ENCODE peak calls at places on chromosomes 12 and 14, in five cellular contexts. One of them, this sample, is unnamed. For H3K4me1, the result is how much of the 10 kb centered on the place peaks cover.

GRCh38 chr14:32978691-32979255 is 40.1 kb downstream of the NPAS3 start:
- DNase-seq in endothelial cell of umbilical vein: no peak
- DNase-seq in sigmoid colon: no peak
- DNase-seq in iPS DF 6.9: no peak
- DNase-seq in CD4-positive, CD25-positive, alpha-beta regulatory T cell: no peak
- DNase-seq in this sample: no peak

GRCh38 chr14:103370087-103370486 is 15.1 kb upstream of the MARK3 start:
- DNase-seq in sigmoid colon: peak
- DNase-seq in endothelial cell of umbilical vein: no peak
- DNase-seq in iPS DF 6.9: no peak
- DNase-seq in CD4-positive, CD25-positive, alpha-beta regulatory T cell: no peak
- DNase-seq in this sample: no peak

GRCh38 chr14:59484611-59485174 is 376 bp downstream of the JKAMP start:
- DNase-seq in sigmoid colon: no peak
- DNase-seq in CD4-positive, CD25-positive, alpha-beta regulatory T cell: no peak
- DNase-seq in endothelial cell of umbilical vein: no peak
- DNase-seq in iPS DF 6.9: no peak
- DNase-seq in this sample: peak

GRCh38 chr12:71440393-71441349 is 1.1 kb downstream of the LGR5 start:
- DNase-seq in sigmoid colon: no peak
- DNase-seq in CD4-positive, CD25-positive, alpha-beta regulatory T cell: no peak
- DNase-seq in iPS DF 6.9: no peak
- DNase-seq in endothelial cell of umbilical vein: no peak
- DNase-seq in this sample: peak

GRCh38 chr14:38199768-38200167 is 7.9 kb upstream of the SSTR1 start:
- DNase-seq in CD4-positive, CD25-positive, alpha-beta regulatory T cell: no peak
- DNase-seq in iPS DF 6.9: no peak
- DNase-seq in endothelial cell of umbilical vein: no peak
- DNase-seq in sigmoid colon: no peak
- DNase-seq in this sample: peak

GRCh38 chr12:54359762-54360351 is 4.4 kb downstream of the GPR84 start:
- DNase-seq in sigmoid colon: no peak
- DNase-seq in CD4-positive, CD25-positive, alpha-beta regulatory T cell: no peak
- DNase-seq in endothelial cell of umbilical vein: no peak
- DNase-seq in iPS DF 6.9: no peak
- DNase-seq in this sample: no peak

GRCh38 chr14:102772781-102773570 is 4.3 kb upstream of the TRAF3 start:
- DNase-seq in CD4-positive, CD25-positive, alpha-beta regulatory T cell: no peak
- DNase-seq in iPS DF 6.9: no peak
- DNase-seq in sigmoid colon: no peak
- DNase-seq in endothelial cell of umbilical vein: no peak
- DNase-seq in this sample: peak

GRCh38 chr12:124588689-124589318 is 21.4 kb upstream of the NCOR2 start:
- DNase-seq in iPS DF 6.9: no peak
- DNase-seq in CD4-positive, CD25-positive, alpha-beta regulatory T cell: no peak
- DNase-seq in endothelial cell of umbilical vein: peak
- DNase-seq in sigmoid colon: peak
- DNase-seq in this sample: peak

GRCh38 chr14:84254205-84254788 is 1275.6 kb upstream of the FLRT2 start:
- DNase-seq in sigmoid colon: no peak
- DNase-seq in endothelial cell of umbilical vein: peak
- DNase-seq in CD4-positive, CD25-positive, alpha-beta regulatory T cell: no peak
- DNase-seq in iPS DF 6.9: peak
- DNase-seq in this sample: no peak

GRCh38 chr12:108699955-108700563 is 31.3 kb downstream of the CORO1C start:
- DNase-seq in iPS DF 6.9: no peak
- DNase-seq in endothelial cell of umbilical vein: peak
- DNase-seq in CD4-positive, CD25-positive, alpha-beta regulatory T cell: no peak
- DNase-seq in sigmoid colon: no peak
- DNase-seq in this sample: peak

GRCh38 chr12:96108321-96108720 is 72.9 kb upstream of the LTA4H start:
- DNase-seq in iPS DF 6.9: no peak
- DNase-seq in sigmoid colon: peak
- DNase-seq in CD4-positive, CD25-positive, alpha-beta regulatory T cell: no peak
- DNase-seq in endothelial cell of umbilical vein: peak
- DNase-seq in this sample: no peak

GRCh38 chr14:69137456-69138188 is 15.3 kb downstream of the DCAF5 start:
- DNase-seq in iPS DF 6.9: no peak
- DNase-seq in sigmoid colon: no peak
- DNase-seq in endothelial cell of umbilical vein: no peak
- DNase-seq in CD4-positive, CD25-positive, alpha-beta regulatory T cell: no peak
- DNase-seq in this sample: peak

GRCh38 chr12:120784804-120785203 is 59.2 kb downstream of the ACADS start:
- DNase-seq in CD4-positive, CD25-positive, alpha-beta regulatory T cell: no peak
- DNase-seq in iPS DF 6.9: no peak
- DNase-seq in sigmoid colon: no peak
- DNase-seq in endothelial cell of umbilical vein: no peak
- DNase-seq in this sample: no peak

GRCh38 chr14:57962293-57962996 is 96.6 kb upstream of the SLC35F4 start:
- DNase-seq in CD4-positive, CD25-positive, alpha-beta regulatory T cell: no peak
- DNase-seq in endothelial cell of umbilical vein: no peak
- DNase-seq in iPS DF 6.9: peak
- DNase-seq in sigmoid colon: no peak
- DNase-seq in this sample: no peak

GRCh38 chr14:77212933-77213656 is 31.5 kb downstream of the TMEM63C start:
- DNase-seq in CD4-positive, CD25-positive, alpha-beta regulatory T cell: no peak
- DNase-seq in iPS DF 6.9: no peak
- DNase-seq in endothelial cell of umbilical vein: no peak
- DNase-seq in sigmoid colon: no peak
- DNase-seq in this sample: peak

GRCh38 chr12:92675092-92675865 is 27.5 kb upstream of the PLEKHG7 start:
- DNase-seq in sigmoid colon: no peak
- DNase-seq in iPS DF 6.9: no peak
- DNase-seq in endothelial cell of umbilical vein: no peak
- DNase-seq in CD4-positive, CD25-positive, alpha-beta regulatory T cell: no peak
- DNase-seq in this sample: peak

GRCh38 chr14:42047421-42048045 is 440.9 kb downstream of the LRFN5 start:
- DNase-seq in endothelial cell of umbilical vein: no peak
- DNase-seq in iPS DF 6.9: no peak
- DNase-seq in CD4-positive, CD25-positive, alpha-beta regulatory T cell: no peak
- DNase-seq in sigmoid colon: no peak
- DNase-seq in this sample: no peak

GRCh38 chr12:38543151-38543550 is 226.6 kb downstream of the ALG10B start:
- DNase-seq in iPS DF 6.9: no peak
- DNase-seq in sigmoid colon: no peak
- DNase-seq in endothelial cell of umbilical vein: no peak
- DNase-seq in CD4-positive, CD25-positive, alpha-beta regulatory T cell: no peak
- DNase-seq in this sample: no peak

GRCh38 chr12:16269941-16270340 is 7.5 kb downstream of the SLC15A5 start:
- DNase-seq in CD4-positive, CD25-positive, alpha-beta regulatory T cell: no peak
- DNase-seq in iPS DF 6.9: no peak
- DNase-seq in endothelial cell of umbilical vein: no peak
- DNase-seq in sigmoid colon: no peak
- DNase-seq in this sample: no peak

GRCh38 chr14:64541971-64542838 is 1.7 kb downstream of the HSPA2 start:
- DNase-seq in endothelial cell of umbilical vein: no peak
- DNase-seq in CD4-positive, CD25-positive, alpha-beta regulatory T cell: no peak
- DNase-seq in sigmoid colon: peak
- DNase-seq in iPS DF 6.9: no peak
- DNase-seq in this sample: peak

GRCh38 chr14:69693145-69693544 is 73.8 kb upstream of the SRSF5 start:
- DNase-seq in sigmoid colon: no peak
- DNase-seq in iPS DF 6.9: no peak
- DNase-seq in CD4-positive, CD25-positive, alpha-beta regulatory T cell: no peak
- DNase-seq in endothelial cell of umbilical vein: peak
- DNase-seq in this sample: no peak

GRCh38 chr12:28574746-28575592 is 384.7 kb downstream of the CCDC91 start:
- DNase-seq in endothelial cell of umbilical vein: no peak
- DNase-seq in CD4-positive, CD25-positive, alpha-beta regulatory T cell: no peak
- DNase-seq in sigmoid colon: no peak
- DNase-seq in iPS DF 6.9: no peak
- DNase-seq in this sample: no peak

GRCh38 chr12:50615534-50616296 is 110.9 kb downstream of the DIP2B start:
- DNase-seq in CD4-positive, CD25-positive, alpha-beta regulatory T cell: no peak
- DNase-seq in endothelial cell of umbilical vein: no peak
- DNase-seq in iPS DF 6.9: no peak
- DNase-seq in sigmoid colon: no peak
- DNase-seq in this sample: peak

GRCh38 chr12:129750426-129750825 is 153.4 kb downstream of the TMEM132D start:
- DNase-seq in iPS DF 6.9: no peak
- DNase-seq in endothelial cell of umbilical vein: no peak
- DNase-seq in CD4-positive, CD25-positive, alpha-beta regulatory T cell: no peak
- DNase-seq in sigmoid colon: no peak
- DNase-seq in this sample: no peak

DNA sequence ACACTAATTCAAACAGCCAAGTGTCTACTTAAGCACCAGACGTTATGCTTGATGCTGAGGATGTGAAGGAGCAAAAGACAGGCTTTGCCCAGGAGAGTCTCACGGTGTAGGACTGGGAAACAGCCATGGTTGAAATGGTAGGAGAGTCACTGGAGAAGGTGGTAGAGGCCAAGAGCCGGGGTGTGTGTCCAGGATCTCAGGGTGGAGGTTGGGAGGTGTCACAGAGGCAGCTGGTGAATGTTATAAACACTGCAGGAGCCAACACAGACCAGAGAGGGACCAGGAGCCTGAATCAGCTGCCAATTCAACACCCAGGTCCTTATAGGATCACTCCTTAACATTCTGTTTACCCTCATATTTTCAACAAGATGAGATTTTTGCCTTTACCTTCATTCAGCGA is 7.5 kb downstream of the NID2 start:
- DNase-seq in CD4-positive, CD25-positive, alpha-beta regulatory T cell: no peak
- DNase-seq in sigmoid colon: peak
- DNase-seq in endothelial cell of umbilical vein: no peak
- DNase-seq in iPS DF 6.9: no peak
- DNase-seq in this sample: no peak
- H3K4me1 ChIP-seq in CD4-positive, CD25-positive, alpha-beta regulatory T cell: under half
- H3K4me1 ChIP-seq in sigmoid colon: half or more
- H3K4me1 ChIP-seq in endothelial cell of umbilical vein: under half
- H3K4me1 ChIP-seq in iPS DF 6.9: under half
- H3K4me1 ChIP-seq in this sample: under half

GRCh38 chr14:20628063-20628854 is 13.2 kb downstream of the OR6S1 start:
- DNase-seq in endothelial cell of umbilical vein: no peak
- DNase-seq in sigmoid colon: no peak
- DNase-seq in CD4-positive, CD25-positive, alpha-beta regulatory T cell: no peak
- DNase-seq in iPS DF 6.9: no peak
- DNase-seq in this sample: no peak

GRCh38 chr14:20631023-20631820 is 10.3 kb downstream of the OR6S1 start:
- DNase-seq in iPS DF 6.9: no peak
- DNase-seq in CD4-positive, CD25-positive, alpha-beta regulatory T cell: peak
- DNase-seq in endothelial cell of umbilical vein: peak
- DNase-seq in sigmoid colon: no peak
- DNase-seq in this sample: peak

GRCh38 chr14:20632448-20632830 is 9.1 kb downstream of the OR6S1 start:
- DNase-seq in iPS DF 6.9: no peak
- DNase-seq in sigmoid colon: no peak
- DNase-seq in CD4-positive, CD25-positive, alpha-beta regulatory T cell: no peak
- DNase-seq in endothelial cell of umbilical vein: no peak
- DNase-seq in this sample: peak

GRCh38 chr14:20631821-20632389 is 9.6 kb downstream of the OR6S1 start:
- DNase-seq in endothelial cell of umbilical vein: peak
- DNase-seq in iPS DF 6.9: no peak
- DNase-seq in CD4-positive, CD25-positive, alpha-beta regulatory T cell: no peak
- DNase-seq in sigmoid colon: peak
- DNase-seq in this sample: peak

GRCh38 chr14:20630340-20631022 is 11.0 kb downstream of the OR6S1 start:
- DNase-seq in sigmoid colon: no peak
- DNase-seq in endothelial cell of umbilical vein: peak
- DNase-seq in iPS DF 6.9: no peak
- DNase-seq in CD4-positive, CD25-positive, alpha-beta regulatory T cell: no peak
- DNase-seq in this sample: peak
- H3K4me1 ChIP-seq in sigmoid colon: under half
- H3K4me1 ChIP-seq in endothelial cell of umbilical vein: under half
- H3K4me1 ChIP-seq in iPS DF 6.9: under half
- H3K4me1 ChIP-seq in CD4-positive, CD25-positive, alpha-beta regulatory T cell: under half
- H3K4me1 ChIP-seq in this sample: under half

DNA sequence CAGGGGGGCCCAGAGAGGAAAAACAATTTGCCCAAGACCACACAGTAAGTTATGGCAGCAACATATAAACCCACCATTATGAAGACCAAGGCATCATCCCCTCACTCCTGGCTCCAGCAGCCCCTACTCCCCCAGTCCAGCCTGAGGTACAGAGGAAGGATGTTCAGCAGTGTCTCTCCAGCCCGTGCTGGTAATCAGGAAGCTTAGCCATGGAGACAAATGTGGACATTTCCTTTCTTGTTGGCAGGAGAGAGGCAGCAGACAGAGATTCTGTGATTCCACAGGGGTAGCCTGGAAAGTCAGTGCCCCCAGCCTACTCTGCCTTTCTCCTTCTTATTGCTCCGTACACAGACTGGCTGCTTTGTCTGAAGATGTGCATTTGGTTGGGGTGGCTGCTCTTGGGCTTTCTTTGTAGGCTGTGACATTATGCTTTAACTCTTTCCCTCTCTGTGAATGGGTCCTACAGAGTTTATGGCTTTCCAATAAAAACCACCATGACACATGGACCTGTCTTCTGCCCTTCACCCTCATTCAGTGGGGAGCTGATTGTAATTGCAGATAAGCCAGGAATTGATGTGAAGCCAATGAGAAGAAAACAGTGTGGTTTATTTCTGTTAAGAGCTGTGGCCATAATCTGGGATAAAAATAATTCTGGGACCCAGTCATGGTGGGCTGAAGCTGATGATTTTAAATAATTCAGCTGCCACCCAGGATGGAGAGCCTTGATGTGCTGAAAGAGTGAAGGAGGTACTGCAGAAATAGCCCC is 3.4 kb downstream of the RPH3A start:
- DNase-seq in sigmoid colon: no peak
- DNase-seq in CD4-positive, CD25-positive, alpha-beta regulatory T cell: no peak
- DNase-seq in endothelial cell of umbilical vein: no peak
- DNase-seq in iPS DF 6.9: no peak
- DNase-seq in this sample: no peak
- H3K4me1 ChIP-seq in sigmoid colon: under half
- H3K4me1 ChIP-seq in CD4-positive, CD25-positive, alpha-beta regulatory T cell: under half
- H3K4me1 ChIP-seq in endothelial cell of umbilical vein: under half
- H3K4me1 ChIP-seq in iPS DF 6.9: under half
- H3K4me1 ChIP-seq in this sample: under half

GRCh38 chr14:95237121-95237876 is 80.0 kb upstream of the DICER1 start:
- DNase-seq in sigmoid colon: peak
- DNase-seq in iPS DF 6.9: no peak
- DNase-seq in CD4-positive, CD25-positive, alpha-beta regulatory T cell: no peak
- DNase-seq in endothelial cell of umbilical vein: no peak
- DNase-seq in this sample: no peak
- H3K4me1 ChIP-seq in sigmoid colon: under half
- H3K4me1 ChIP-seq in iPS DF 6.9: under half
- H3K4me1 ChIP-seq in CD4-positive, CD25-positive, alpha-beta regulatory T cell: under half
- H3K4me1 ChIP-seq in endothelial cell of umbilical vein: under half
- H3K4me1 ChIP-seq in this sample: under half

GRCh38 chr14:100062602-100063001 is 2.6 kb upstream of the EVL start:
- DNase-seq in iPS DF 6.9: no peak
- DNase-seq in endothelial cell of umbilical vein: no peak
- DNase-seq in CD4-positive, CD25-positive, alpha-beta regulatory T cell: no peak
- DNase-seq in sigmoid colon: no peak
- DNase-seq in this sample: no peak
- H3K4me1 ChIP-seq in iPS DF 6.9: under half
- H3K4me1 ChIP-seq in endothelial cell of umbilical vein: under half
- H3K4me1 ChIP-seq in CD4-positive, CD25-positive, alpha-beta regulatory T cell: half or more
- H3K4me1 ChIP-seq in sigmoid colon: under half
- H3K4me1 ChIP-seq in this sample: under half